ENCODE peak calls at places on chromosomes 16 and 17, in five cellular contexts. U is heart right ventricle, N is adipocyte, J is fibroblast of the aortic adventitia, I is neural progenitor cell. K is an unnamed sample.

GRCh38 chr17:79852748-79853147 is 13.5 kb upstream of the CBX4 start:
- DNase-seq in U (no peak), N (peak), J (peak), I (no peak), K (peak)

GRCh38 chr16:21683184-21683583 is 19.4 kb downstream of the OTOA start:
- DNase-seq in U (no peak), N (no peak), J (no peak), I (no peak), K (no peak)

GRCh38 chr16:58963479-58963878 is 229.4 kb upstream of the GOT2 start:
- DNase-seq in U (no peak), N (no peak), J (no peak), I (no peak), K (no peak)

GRCh38 chr17:27970587-27970986 is 71.9 kb upstream of the NLK start:
- DNase-seq in U (no peak), N (no peak), J (no peak), I (no peak), K (no peak)

GRCh38 chr17:77320046-77320445 is 179.3 kb downstream of the SEC14L1 start:
- DNase-seq in U (no peak), N (peak), J (peak), I (no peak), K (peak)

GRCh38 chr16:24764916-24765315 is 35.5 kb downstream of the TNRC6A start:
- DNase-seq in U (no peak), N (no peak), J (no peak), I (no peak), K (no peak)

GRCh38 chr16:72974142-72974769 is 73.7 kb downstream of the ZFHX3 start:
- DNase-seq in U (no peak), N (no peak), J (no peak), I (no peak), K (no peak)

GRCh38 chr17:27667656-27668487 is 36.9 kb downstream of the LGALS9 start:
- DNase-seq in U (no peak), N (no peak), J (no peak), I (no peak), K (no peak)

GRCh38 chr17:31250229-31250628 is 46.8 kb downstream of the OMG start:
- DNase-seq in U (no peak), N (no peak), J (no peak), I (no peak), K (no peak)

GRCh38 chr17:17515921-17516295 is 19.7 kb upstream of the RASD1 start:
- DNase-seq in U (no peak), N (peak), J (peak), I (no peak), K (peak)

GRCh38 chr17:82952019-82952418 is 112.2 kb upstream of the ZNF750 start:
- DNase-seq in U (no peak), N (no peak), J (no peak), I (no peak), K (no peak)

GRCh38 chr16:35192993-35193392 is 1733.6 kb downstream of the TP53TG3F start:
- DNase-seq in U (no peak), N (no peak), J (no peak), I (no peak), K (no peak)

GRCh38 chr17:68491381-68491849 is 20.8 kb upstream of the PRKAR1A start:
- DNase-seq in U (no peak), N (no peak), J (no peak), I (no peak), K (no peak)

GRCh38 chr17:7081341-7082062 is 1.5 kb upstream of the CLEC10A start:
- DNase-seq in U (no peak), N (no peak), J (no peak), I (no peak), K (no peak)

GRCh38 chr17:7293821-7294613 is 422 bp downstream of the YBX2 start:
- DNase-seq in U (no peak), N (no peak), J (no peak), I (peak), K (no peak)

GRCh38 chr17:65278050-65278819 is 141.1 kb downstream of the RGS9 start:
- DNase-seq in U (peak), N (peak), J (peak), I (peak), K (peak)

GRCh38 chr16:58399718-58400633 is 7.7 kb downstream of the GINS3 start:
- DNase-seq in U (no peak), N (no peak), J (no peak), I (no peak), K (peak)

DNA sequence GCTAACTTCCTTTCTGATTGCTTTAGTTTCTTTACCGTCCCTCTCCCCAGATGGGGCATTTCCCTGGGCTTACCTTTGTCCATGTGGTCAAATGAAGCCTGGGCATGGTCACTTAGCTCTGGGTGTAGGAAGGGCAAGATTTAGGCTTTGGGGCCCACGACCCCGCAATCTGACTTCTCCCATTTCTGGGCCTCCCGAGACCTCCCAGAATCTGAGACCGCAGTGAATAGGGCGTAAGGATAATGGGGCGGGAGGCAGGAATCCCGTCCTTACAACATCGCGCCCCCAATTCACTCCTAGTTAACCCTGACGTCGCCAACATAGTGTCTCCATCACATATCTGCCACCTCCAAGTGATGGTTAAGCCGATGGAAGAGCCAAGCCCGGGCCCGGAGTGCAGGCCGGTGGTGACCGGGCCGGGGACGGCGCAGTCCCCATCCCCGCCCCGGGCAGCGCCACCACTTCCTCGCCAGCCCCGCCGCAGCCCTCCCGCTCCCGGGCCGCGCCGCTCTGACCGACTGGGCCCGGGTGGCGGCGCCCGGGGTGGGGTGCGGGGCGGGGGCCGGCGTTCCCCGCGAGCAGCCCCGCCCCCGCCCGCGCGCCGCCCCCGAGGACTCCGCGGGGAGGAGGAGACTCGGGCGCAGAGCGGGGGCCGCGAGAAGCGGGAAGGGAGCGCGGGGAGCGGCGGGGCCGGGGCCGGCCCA is at the start of gene RHBDL3:
- DNase-seq in U (peak), N (peak), J (no peak), I (peak), K (peak)
- H3K4me3 ChIP-seq in U (peak), N (peak), J (peak), I (peak), K (peak)

DNA sequence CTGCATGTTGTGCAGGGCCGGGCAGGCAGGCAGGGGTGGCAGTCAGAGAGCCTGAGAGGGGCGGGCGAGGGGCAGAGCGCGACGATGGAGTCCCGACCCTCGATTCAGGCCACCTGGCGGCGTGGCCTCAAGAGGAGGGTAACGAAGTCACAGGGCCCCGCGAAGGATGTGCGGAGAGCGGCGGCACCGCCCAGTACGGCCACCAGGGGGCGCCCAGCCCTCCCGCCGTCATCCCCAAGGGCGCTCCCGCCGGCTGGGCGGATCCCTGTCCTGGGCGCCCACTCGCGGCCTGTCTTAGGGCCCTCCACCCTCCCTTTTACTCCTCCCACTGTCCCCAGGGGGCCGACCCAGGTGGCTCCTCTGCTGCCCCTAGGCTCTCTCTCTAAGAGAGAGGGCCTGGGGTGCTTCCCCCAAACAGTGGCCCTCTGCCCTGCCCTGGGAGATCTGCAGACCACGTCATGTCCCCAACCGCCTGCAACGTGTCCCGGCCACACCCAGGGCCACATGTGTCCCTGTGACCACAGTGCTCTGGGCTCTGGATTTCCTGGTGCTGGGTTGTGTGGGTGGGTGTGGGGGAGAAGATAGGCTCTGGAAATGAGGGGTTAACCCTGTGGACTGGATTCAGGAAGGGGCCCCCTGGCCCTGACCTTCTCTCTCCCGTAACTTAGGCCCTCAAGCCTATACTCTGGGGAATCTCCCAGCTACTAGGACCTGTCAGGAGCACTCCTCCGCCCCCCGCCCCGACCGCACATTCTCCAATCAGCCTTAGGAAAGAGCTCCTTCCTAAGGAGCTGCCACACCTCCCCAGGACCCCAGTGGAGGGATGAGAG is 5.9 kb downstream of the DPEP2 start:
- DNase-seq in U (peak), N (peak), J (peak), I (peak), K (peak)
- H3K4me3 ChIP-seq in U (peak), N (peak), J (peak), I (no peak), K (peak)

DNA sequence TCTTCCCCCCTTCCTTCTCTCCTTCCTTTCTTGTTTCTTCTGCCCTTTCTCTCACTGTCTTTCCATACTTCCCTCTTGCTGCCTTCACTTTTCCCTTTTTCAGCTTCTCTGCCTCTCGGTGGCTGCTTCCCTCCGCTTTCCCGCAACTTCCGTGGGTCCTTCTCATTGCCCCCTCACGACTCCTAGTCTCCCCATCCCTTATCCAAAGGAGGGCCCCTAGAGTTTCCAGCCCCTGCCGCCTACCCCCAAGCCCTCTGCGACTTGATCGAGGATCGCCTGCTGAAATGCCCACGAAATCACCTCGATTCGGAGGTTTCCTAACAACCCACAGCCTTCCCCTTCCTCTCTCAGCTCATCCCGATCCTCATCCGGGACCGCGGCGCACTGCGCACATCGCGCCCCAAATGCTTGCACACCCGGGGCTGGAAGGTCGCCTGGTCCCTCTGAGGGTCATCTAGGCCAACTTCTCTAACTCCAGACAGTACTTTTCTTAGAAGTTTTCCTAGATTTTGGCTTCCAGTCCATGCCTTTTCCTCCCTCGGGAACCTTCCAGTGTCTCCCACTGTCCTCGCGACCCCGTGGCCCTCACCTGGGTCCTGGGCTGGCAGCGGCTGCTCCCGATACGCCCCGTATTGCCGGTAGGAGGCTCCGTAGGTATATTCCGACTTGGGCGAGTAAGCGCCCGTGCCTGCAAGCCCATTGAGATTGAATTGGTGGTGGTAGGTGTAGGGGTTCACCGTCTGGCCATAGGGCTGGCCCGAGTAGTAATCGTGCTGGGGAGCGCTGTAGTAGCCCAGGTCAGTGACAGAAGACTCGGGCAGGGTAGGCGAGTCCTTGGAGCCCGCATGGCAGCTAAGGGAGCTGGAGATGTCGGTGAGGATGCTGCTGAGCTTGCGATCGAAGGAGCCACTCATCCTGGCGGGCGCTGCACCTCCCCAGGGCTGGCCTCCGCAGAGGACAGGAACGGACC is 654 bp downstream of the DLX3 start:
- DNase-seq in U (no peak), N (peak), J (no peak), I (peak), K (peak)
- H3K4me3 ChIP-seq in U (peak), N (peak), J (peak), I (peak), K (peak)

DNA sequence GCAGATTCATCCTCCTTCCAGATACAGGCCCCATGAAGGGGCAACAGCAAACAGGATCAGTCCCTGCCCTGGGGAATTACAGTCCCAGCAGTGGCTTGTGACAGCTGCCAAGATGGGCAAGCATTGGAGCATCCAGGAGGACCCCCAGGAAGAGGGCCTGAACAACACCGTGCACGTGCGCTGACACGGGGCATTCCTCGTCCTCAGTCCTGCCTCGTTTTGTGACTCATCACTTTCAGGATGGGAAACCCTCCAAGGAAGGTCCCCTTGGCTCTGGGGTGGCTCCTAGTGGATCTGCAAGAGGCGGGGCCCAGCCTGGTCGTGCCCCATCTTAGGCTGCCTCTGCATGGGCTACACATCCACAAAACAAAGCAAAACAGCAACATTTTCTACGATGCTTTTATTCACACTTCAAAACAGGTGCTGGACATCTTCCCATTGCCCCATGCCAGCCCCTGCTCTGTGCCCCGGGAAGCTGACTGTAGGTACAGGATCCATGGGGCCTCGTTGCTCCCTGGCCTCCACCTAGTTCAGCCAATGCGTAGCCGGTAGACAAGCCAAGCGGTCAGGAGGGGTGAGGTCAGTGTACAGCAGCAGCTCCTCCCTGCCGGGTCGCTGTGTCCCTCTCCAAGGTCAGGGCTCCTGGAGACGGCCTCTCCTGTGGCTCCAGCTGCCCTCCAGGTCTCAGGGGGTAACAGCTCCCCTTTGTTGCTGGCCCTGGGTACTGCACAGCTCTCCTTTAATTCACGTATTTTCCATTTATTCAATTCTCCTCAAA is 32.3 kb downstream of the ACTG1 start:
- DNase-seq in U (no peak), N (no peak), J (peak), I (no peak), K (peak)
- H3K4me3 ChIP-seq in U (no peak), N (peak), J (no peak), I (no peak), K (no peak)